ENCODE peak calls at places on chromosomes 7 and 10, in six cellular contexts. D is cardiac muscle cell, J is epithelial cell of esophagus, R is dorsolateral prefrontal cortex, M is mammary epithelial cell, F is psoas muscle. X is an unnamed sample.

GRCh38 chr10:34335960-34336359 is 479.1 kb downstream of the PARD3 start:
- DNase-seq in R (no peak), F (no peak), M (no peak), D (no peak), J (no peak), X (no peak)

GRCh38 chr10:71233491-71233892 is 21.1 kb downstream of the UNC5B start:
- DNase-seq in D (no peak), R (no peak), F (no peak), J (no peak), M (no peak), X (no peak)

GRCh38 chr7:92678291-92678920 is 88.2 kb upstream of the FAM133B start:
- DNase-seq in D (no peak), J (no peak), R (no peak), F (no peak), M (no peak), X (no peak)

GRCh38 chr10:92240289-92241157 is 50.4 kb downstream of the CPEB3 start:
- DNase-seq in M (peak), D (peak), R (peak), F (peak), J (peak), X (peak)

GRCh38 chr10:58291538-58292174 is 22.7 kb downstream of the CISD1 start:
- DNase-seq in M (peak), F (no peak), R (no peak), D (peak), J (peak), X (peak)

GRCh38 chr7:115679976-115680375 is 350.6 kb downstream of the TFEC start:
- DNase-seq in D (peak), M (peak), J (peak), F (no peak), R (no peak), X (no peak)

GRCh38 chr7:70728873-70729552 is 402.9 kb upstream of the GALNT17 start:
- DNase-seq in J (peak), R (no peak), D (peak), M (no peak), F (no peak), X (no peak)

GRCh38 chr10:72049969-72050781 is 38.2 kb downstream of the SPOCK2 start:
- DNase-seq in F (no peak), R (no peak), M (no peak), J (no peak), D (no peak), X (no peak)

GRCh38 chr7:16645593-16646426 is at the start of the genes ANKMY2 and BZW2:
- DNase-seq in J (peak), M (peak), R (peak), F (peak), D (peak), X (peak)
- TF ChIP-seq CTCF in J (no peak), M (no peak), R (no peak), F (no peak), D (no peak), X (no peak)

DNA sequence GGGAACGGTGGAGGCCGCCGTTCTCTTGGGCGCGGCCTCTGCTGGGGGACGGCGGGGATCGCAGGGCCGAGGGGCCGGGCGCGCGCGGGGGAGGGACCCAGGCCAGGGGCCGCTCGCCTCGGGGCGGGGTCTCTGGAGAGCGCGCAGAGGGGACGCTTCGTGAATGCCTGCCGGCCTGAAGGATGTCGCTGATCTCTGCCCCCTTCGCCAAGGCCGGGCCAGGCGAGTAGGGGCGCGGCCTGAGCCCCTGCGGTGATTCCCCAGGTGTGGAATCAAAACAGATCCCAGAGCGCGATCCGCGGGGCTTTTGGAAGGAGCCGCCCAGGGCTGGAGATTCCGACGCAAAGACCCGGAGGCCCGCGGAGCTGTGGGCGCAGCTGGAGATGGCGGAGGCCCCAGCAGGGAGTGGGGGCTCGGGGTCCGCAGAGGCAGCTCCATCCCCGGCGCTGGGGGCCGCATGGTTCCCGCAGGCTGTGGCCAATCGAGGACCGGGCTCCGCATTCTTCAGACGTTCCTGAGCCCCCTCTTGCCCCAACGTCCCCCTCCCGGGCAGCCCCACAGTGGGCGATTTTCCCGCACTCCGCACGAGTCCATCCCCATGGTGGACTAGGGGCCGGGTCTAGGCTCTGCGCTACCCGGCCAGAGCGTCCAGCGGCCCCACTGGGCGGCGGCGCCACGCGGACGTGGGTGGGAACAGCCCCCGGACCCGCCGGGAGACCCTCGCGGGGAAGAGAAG is 166.0 kb downstream of the ACTR3B start:
- DNase-seq in J (no peak), F (no peak), M (no peak), R (no peak), D (no peak), X (no peak)
- TF ChIP-seq CTCF in J (no peak), F (no peak), M (no peak), R (no peak), D (no peak), X (no peak)

DNA sequence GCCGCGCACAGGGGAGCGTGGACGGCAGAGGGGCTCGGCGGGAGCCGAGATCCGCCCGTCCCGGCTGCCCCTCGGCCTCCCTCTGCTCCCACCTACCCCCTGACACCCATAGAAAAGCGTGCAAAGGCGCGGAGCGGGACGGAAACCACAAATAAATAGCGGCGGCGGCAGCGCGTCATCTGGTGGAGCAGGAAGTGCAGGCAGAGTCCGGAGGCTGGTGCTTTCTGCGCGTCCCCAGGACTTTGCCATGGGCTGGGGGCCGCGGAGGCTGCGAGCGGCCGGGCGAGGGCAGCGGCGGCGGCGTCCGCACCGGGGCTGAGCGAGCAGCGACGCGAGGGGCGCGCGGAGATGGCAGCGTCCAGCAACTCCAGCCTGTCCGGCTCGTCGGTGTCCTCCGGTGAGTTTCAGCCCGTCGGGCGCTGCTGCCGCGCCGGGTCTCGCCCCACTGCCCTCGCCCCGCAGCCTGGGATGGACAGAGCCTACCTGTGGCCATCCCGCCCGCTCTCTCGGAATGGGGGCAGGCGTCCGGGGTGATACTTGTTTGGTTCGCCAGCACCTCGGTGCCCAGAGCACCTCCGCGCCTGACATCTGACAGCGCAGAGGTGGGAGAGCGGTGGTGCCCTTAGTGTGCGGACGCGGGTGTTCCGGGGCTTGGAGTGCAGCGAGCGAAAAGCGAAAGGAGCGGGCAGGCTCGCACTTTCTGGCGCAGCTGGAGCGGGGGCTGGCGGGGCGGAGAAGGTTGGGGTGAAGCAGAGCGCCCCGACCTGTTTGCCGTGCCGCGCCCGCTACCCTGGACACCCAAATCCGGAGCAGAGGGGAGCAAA is at the start of gene CHN2:
- DNase-seq in F (peak), M (peak), R (peak), J (peak), D (peak), X (peak)
- TF ChIP-seq CTCF in F (no peak), M (no peak), R (no peak), J (peak), D (no peak), X (no peak)

GRCh38 chr10:124259139-124259825 is 159.4 kb downstream of the OAT start:
- DNase-seq in M (no peak), D (peak), R (no peak), F (no peak), J (peak), X (no peak)
- TF ChIP-seq CTCF in M (peak), D (peak), R (no peak), F (no peak), J (no peak), X (no peak)

DNA sequence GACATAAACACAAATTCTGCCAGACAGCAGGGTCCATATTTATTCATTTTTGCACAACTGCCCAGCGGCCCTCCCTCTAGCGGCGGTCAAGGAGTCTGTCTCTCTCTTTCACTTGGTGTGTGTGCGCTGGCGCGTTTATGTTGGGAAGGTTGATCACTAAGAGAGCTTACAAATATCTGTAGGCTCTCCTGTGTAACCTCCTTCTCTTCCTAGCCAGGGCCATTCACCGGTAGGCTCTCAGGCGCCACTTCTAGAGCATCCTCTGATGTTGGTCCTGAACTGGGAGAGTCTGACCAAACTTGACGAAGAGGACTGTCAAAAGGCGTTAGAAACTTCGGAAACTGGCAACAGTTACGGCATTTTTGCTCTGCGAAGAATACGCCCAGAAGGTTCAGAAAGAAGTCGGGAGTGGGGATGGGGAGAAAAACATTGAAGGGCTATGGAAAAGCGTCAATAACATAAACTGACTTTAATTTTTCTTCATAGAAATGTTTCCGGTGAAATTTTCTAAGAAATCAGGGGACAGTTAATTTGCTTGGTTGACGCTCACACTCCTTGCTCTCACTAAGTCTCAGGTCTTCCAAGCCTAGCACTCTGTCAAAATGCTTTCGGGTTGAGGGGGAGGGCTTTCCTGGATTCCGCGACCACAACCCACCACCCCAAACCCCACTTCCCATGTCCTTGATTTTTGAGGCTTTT is 731.1 kb downstream of the ZWINT start:
- DNase-seq in M (no peak), D (peak), F (peak), J (peak), R (peak), X (no peak)
- TF ChIP-seq CTCF in M (peak), D (peak), F (peak), J (peak), R (peak), X (no peak)

GRCh38 chr10:21021231-21021630 is 124.1 kb upstream of the NEBL start:
- DNase-seq in J (no peak), F (no peak), D (no peak), M (no peak), R (no peak), X (no peak)

GRCh38 chr10:21015838-21016237 is 118.7 kb upstream of the NEBL start:
- DNase-seq in R (no peak), D (no peak), J (no peak), M (no peak), F (no peak), X (no peak)

GRCh38 chr10:21021843-21022594 is 124.9 kb upstream of the NEBL start:
- DNase-seq in D (peak), M (no peak), F (no peak), J (no peak), R (no peak), X (no peak)

GRCh38 chr10:21022821-21023220 is 125.7 kb upstream of the NEBL start:
- DNase-seq in R (no peak), F (no peak), D (peak), M (peak), J (peak), X (no peak)

DNA sequence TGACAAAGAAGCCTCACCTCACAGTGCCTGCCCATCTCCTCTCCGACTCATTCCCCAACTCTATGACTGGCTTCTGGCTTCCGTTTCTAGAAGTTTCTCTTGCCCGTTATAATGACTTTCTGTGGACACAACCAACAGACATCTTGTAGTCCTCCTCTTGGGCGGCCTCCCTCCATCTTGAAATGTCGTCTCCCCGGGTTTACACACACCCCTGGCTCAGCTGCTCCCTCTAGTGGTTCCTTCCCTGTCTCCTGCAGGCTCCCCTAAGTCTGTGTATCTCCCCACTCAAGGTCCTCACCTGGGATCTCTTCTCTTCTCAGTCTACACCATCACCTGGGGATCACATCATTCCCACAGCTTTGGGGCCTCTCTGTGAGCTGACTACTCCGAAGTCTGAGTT is 123.4 kb upstream of the NEBL start:
- DNase-seq in M (peak), J (peak), R (no peak), F (no peak), D (peak), X (peak)
- TF ChIP-seq CTCF in M (peak), J (peak), R (no peak), F (no peak), D (peak), X (peak)

DNA sequence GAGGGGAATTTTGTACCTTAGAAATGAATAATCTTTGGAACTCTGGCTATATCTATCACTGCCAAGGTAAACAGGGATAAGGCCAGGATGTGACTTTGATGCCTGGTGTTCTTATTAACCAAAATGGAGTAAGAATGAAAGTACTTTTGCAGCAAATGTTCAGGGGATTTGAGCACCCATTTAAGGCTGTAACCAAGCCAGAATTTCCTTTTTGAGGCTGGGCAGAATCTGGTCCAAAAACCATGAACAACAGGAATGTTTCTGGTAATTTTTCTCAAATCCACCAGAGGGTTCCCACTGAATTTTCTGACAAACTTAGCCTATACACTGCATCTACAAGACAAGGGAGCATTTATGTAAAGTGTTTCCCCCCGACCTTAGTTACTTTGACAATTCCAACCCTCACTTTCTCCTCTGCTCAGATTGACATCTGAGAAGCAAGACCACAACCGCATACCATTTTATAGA is 120.6 kb downstream of the BAMBI start:
- DNase-seq in F (no peak), M (no peak), R (no peak), J (no peak), D (peak), X (no peak)
- TF ChIP-seq CTCF in F (no peak), M (no peak), R (no peak), J (no peak), D (peak), X (no peak)

GRCh38 chr7:157255201-157255606 is 81.6 kb upstream of the DNAJB6 start:
- DNase-seq in F (no peak), D (peak), J (no peak), R (no peak), M (no peak), X (no peak)

GRCh38 chr7:157248659-157249058 is 88.1 kb upstream of the DNAJB6 start:
- DNase-seq in F (no peak), M (no peak), J (no peak), R (no peak), D (no peak), X (no peak)

GRCh38 chr7:157250605-157251228 is 86.1 kb upstream of the DNAJB6 start:
- DNase-seq in F (no peak), R (no peak), D (peak), J (peak), M (peak), X (peak)

GRCh38 chr7:157253850-157254249 is 83.0 kb upstream of the DNAJB6 start:
- DNase-seq in D (no peak), R (peak), M (no peak), F (peak), J (peak), X (no peak)
- TF ChIP-seq CTCF in D (no peak), R (peak), M (peak), F (peak), J (peak), X (no peak)